ENCODE peak calls at places on chromosomes 2 and 18, in eight cellular contexts. Z, L, E, N, T, M, K and P are unnamed samples. For H3K9me3, the result is how much of the 10 kb centered on the place peaks cover.

GRCh38 chr2:147173186-147173575 is 671.6 kb upstream of the ACVR2A start:
- DNase-seq in Z (no peak), L (no peak), E (no peak), N (peak), T (no peak), M (peak), K (no peak), P (no peak)

GRCh38 chr2:47422016-47422415 is 19.1 kb downstream of the MSH2 start:
- DNase-seq in Z (no peak), L (no peak), E (no peak), N (peak), T (no peak), M (peak), K (no peak), P (no peak)

GRCh38 chr2:43458002-43458628 is 137.7 kb downstream of the THADA start:
- DNase-seq in Z (no peak), L (no peak), E (no peak), N (peak), T (no peak), M (peak), K (no peak), P (no peak)

GRCh38 chr18:46213295-46213694 is 109.1 kb downstream of the HAUS1 start:
- DNase-seq in Z (no peak), L (no peak), E (no peak), N (peak), T (no peak), M (peak), K (peak), P (no peak)

GRCh38 chr2:67883316-67884080 is 179.3 kb downstream of the C1D start:
- DNase-seq in Z (no peak), L (no peak), E (no peak), N (no peak), T (no peak), M (no peak), K (no peak), P (no peak)

GRCh38 chr2:62292190-62292589 is 96.3 kb downstream of the B3GNT2 start:
- DNase-seq in Z (no peak), L (no peak), E (no peak), N (no peak), T (peak), M (peak), K (no peak), P (no peak)

GRCh38 chr2:43737097-43737854 is 36.6 kb upstream of the DYNC2LI1 start:
- DNase-seq in Z (no peak), L (no peak), E (no peak), N (peak), T (no peak), M (peak), K (peak), P (no peak)

GRCh38 chr2:43218550-43219382 is 7.6 kb downstream of the ZFP36L2 start:
- DNase-seq in Z (no peak), L (peak), E (no peak), N (peak), T (peak), M (peak), K (no peak), P (no peak)

GRCh38 chr2:156562136-156562535 is 126.0 kb downstream of the GPD2 start:
- DNase-seq in Z (no peak), L (no peak), E (no peak), N (no peak), T (no peak), M (no peak), K (no peak), P (no peak)

GRCh38 chr2:189522435-189523151 is 58.0 kb downstream of the SLC40A1 start:
- DNase-seq in Z (no peak), L (no peak), E (no peak), N (no peak), T (peak), M (peak), K (no peak), P (no peak)

GRCh38 chr18:35091841-35092240 is 50.6 kb downstream of the MAPRE2 start:
- DNase-seq in Z (no peak), L (no peak), E (no peak), N (no peak), T (no peak), M (peak), K (no peak), P (no peak)

GRCh38 chr2:226132632-226133215 is 666.9 kb downstream of the IRS1 start:
- DNase-seq in Z (no peak), L (no peak), E (no peak), N (no peak), T (no peak), M (no peak), K (no peak), P (no peak)

GRCh38 chr2:4246364-4247131 is 543.2 kb downstream of the DCDC2C start:
- DNase-seq in Z (no peak), L (no peak), E (peak), N (no peak), T (no peak), M (no peak), K (no peak), P (no peak)

GRCh38 chr18:55236150-55236931 is 277.1 kb upstream of the CCDC68 start:
- DNase-seq in Z (no peak), L (peak), E (no peak), N (no peak), T (peak), M (peak), K (no peak), P (no peak)

GRCh38 chr18:57727952-57728807 is 74.9 kb downstream of the ATP8B1 start:
- DNase-seq in Z (no peak), L (no peak), E (peak), N (no peak), T (no peak), M (peak), K (no peak), P (no peak)

GRCh38 chr2:175804130-175804529 is 197.9 kb downstream of the LNPK start:
- DNase-seq in Z (no peak), L (no peak), E (peak), N (no peak), T (no peak), M (no peak), K (no peak), P (no peak)

GRCh38 chr2:191316246-191316645 is 71.0 kb downstream of the MYO1B start:
- DNase-seq in Z (no peak), L (no peak), E (no peak), N (no peak), T (no peak), M (no peak), K (no peak), P (no peak)

GRCh38 chr2:120376679-120377640 is 31.0 kb downstream of the INHBB start:
- DNase-seq in Z (no peak), L (no peak), E (no peak), N (no peak), T (no peak), M (no peak), K (no peak), P (no peak)

GRCh38 chr2:101873543-101873942 is 118.2 kb upstream of the IL1R2 start:
- DNase-seq in Z (no peak), L (no peak), E (no peak), N (peak), T (no peak), M (no peak), K (no peak), P (no peak)

GRCh38 chr2:160561551-160562280 is 68.1 kb upstream of the RBMS1 start:
- DNase-seq in Z (no peak), L (no peak), E (no peak), N (peak), T (no peak), M (peak), K (no peak), P (no peak)

GRCh38 chr2:160963957-160964356 is 196.3 kb upstream of the TANK start:
- DNase-seq in Z (no peak), L (no peak), E (no peak), N (no peak), T (no peak), M (peak), K (no peak), P (no peak)

GRCh38 chr2:237917696-237918374 is 49.0 kb upstream of the UBE2F start:
- DNase-seq in Z (no peak), L (no peak), E (no peak), N (no peak), T (no peak), M (no peak), K (no peak), P (no peak)

GRCh38 chr2:215624423-215624829 is 188.6 kb upstream of the FN1 start:
- DNase-seq in Z (no peak), L (no peak), E (no peak), N (peak), T (peak), M (peak), K (no peak), P (no peak)

GRCh38 chr2:173708757-173709156 is 256.4 kb downstream of the SP3 start:
- DNase-seq in Z (no peak), L (no peak), E (no peak), N (no peak), T (peak), M (peak), K (no peak), P (no peak)

GRCh38 chr2:185674232-185674631 is 64.4 kb upstream of the FSIP2 start:
- DNase-seq in Z (no peak), L (no peak), E (no peak), N (no peak), T (no peak), M (no peak), K (no peak), P (no peak)

GRCh38 chr2:8534729-8535397 is 147.0 kb upstream of the ID2 start:
- DNase-seq in Z (no peak), L (no peak), E (no peak), N (no peak), T (peak), M (peak), K (no peak), P (no peak)

GRCh38 chr2:104412384-104412783 is 441.5 kb upstream of the POU3F3 start:
- DNase-seq in Z (no peak), L (no peak), E (peak), N (peak), T (peak), M (no peak), K (no peak), P (no peak)

GRCh38 chr2:101752708-101753107 is 55.2 kb downstream of the MAP4K4 start:
- DNase-seq in Z (no peak), L (no peak), E (no peak), N (no peak), T (no peak), M (no peak), K (no peak), P (no peak)

GRCh38 chr2:132627542-132627941 is 42.5 kb downstream of the LYPD1 start:
- DNase-seq in Z (no peak), L (no peak), E (no peak), N (peak), T (no peak), M (peak), K (no peak), P (no peak)

GRCh38 chr2:148746973-148747372 is 102.4 kb downstream of the EPC2 start:
- DNase-seq in Z (no peak), L (no peak), E (no peak), N (no peak), T (no peak), M (no peak), K (no peak), P (no peak)

GRCh38 chr2:219698684-219699439 is 71.4 kb downstream of the SLC4A3 start:
- DNase-seq in Z (no peak), L (no peak), E (peak), N (peak), T (no peak), M (no peak), K (peak), P (no peak)

GRCh38 chr2:216352653-216353270 is 19.5 kb downstream of the MARCHF4 start:
- DNase-seq in Z (no peak), L (no peak), E (no peak), N (no peak), T (no peak), M (no peak), K (no peak), P (no peak)

DNA sequence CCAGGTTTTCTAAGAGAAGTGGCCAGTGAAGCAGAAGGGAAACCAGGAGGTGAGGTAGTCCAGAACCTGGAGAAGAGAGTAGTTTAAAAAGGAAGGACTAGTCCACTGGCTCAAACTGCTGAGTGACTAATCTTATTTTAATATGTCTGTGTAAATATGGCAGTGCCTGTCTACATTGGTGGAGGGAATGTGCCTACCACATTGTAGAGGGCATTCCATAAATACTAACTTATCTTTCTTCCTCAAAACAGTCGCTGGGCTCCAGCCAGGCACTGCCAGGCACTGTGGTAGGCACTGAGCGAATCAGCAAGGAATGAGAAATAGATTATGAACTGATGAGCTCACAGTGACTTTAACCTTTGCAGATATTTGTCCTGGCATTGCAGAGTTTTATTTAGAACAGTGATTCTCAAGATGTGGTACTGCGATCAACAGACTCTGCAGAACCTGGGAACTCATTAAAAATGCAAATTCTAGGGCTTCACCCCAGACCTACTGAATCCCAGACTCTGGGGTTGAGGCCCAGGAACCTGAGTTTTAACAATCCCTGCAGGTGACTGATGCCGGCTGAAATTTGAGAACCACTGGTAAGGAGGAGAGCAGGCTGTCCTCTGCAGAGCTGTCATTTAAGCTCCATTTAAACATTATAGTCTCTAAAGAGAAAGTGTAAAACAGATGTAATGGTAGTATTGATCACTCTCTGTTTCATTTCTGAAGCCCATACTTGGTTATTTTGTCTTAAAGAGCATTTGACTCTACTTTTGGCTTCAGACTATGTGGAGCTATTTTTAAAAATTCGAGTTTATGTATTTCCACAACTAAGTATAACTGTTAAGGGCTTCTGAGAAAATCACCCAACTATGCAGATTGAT is 487.9 kb downstream of the DLGAP1 start:
- DNase-seq in Z (no peak), L (no peak), E (peak), N (peak), T (peak), M (peak), K (no peak), P (no peak)
- TF ChIP-seq CTCF in Z (no peak), L (no peak), E (no peak), N (no peak), T (peak), M (no peak), K (no peak), P (no peak)

GRCh38 chr2:16326736-16327300 is 338.8 kb downstream of the CYRIA start:
- DNase-seq in Z (no peak), L (no peak), E (no peak), N (no peak), T (no peak), M (no peak), K (no peak), P (no peak)
- H3K9me3 ChIP-seq in Z (under half), L (under half), E (under half), N (under half), T (under half), M (under half), K (under half), P (under half)

DNA sequence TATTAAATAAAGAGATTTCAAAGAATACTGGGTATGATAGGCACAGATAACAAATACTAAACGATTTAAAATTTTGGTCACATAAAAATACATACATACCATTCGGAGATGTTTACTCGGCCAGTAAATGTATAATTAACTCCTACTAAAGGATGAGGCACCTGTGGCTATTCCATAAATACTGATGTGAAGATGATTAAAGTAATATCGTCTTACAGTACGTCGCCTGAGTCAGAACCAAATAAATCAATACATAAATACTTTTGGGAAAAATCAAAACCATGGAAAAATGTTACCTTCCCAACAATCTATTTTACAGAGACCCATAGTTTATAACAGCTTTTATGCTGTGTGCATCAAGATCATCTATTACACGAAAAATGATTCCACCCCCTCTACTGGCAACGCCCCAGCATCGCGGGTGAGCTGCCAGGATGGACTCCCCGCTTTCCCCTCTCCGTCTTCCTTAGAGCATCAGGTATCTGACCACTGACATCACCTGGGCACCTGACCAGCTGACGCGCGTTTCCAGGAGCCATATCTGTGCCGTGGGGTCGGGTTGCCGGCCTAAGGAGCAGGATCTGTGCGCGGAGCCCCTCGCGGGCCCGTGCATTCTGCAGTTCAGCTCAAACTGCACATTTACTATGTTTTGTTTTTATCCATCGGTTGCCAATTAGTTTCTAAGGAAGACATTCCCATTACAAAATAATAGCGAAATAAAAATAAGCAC is 970 bp downstream of the ICA1L start:
- DNase-seq in Z (peak), L (peak), E (peak), N (peak), T (peak), M (peak), K (peak), P (peak)
- TF ChIP-seq CTCF in Z (peak), L (peak), E (peak), N (peak), T (peak), M (peak), K (peak), P (peak)

DNA sequence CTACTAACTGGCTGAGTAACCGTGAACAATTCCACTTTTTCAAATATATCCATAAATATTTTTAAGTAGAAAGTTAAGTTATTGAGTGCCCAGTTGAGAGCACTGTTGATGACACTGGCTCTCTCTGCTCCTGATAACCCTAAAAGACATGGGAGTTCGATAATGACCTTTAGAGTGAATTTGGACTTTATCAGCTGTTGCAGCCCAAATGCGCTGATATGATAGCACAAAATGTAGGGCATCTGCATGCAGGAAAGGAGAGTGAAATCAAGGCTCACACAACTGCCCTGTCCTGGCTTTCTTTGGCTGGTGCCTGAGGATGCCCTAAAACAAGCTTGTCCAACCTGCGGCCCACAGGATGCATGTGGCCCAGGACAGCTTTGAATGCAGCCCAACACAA is 60.0 kb upstream of the ALK start:
- DNase-seq in Z (no peak), L (no peak), E (no peak), N (no peak), T (no peak), M (no peak), K (no peak), P (no peak)
- H3K9me3 ChIP-seq in Z (under half), L (under half), E (under half), N (under half), T (under half), M (under half), K (under half), P (under half)

DNA sequence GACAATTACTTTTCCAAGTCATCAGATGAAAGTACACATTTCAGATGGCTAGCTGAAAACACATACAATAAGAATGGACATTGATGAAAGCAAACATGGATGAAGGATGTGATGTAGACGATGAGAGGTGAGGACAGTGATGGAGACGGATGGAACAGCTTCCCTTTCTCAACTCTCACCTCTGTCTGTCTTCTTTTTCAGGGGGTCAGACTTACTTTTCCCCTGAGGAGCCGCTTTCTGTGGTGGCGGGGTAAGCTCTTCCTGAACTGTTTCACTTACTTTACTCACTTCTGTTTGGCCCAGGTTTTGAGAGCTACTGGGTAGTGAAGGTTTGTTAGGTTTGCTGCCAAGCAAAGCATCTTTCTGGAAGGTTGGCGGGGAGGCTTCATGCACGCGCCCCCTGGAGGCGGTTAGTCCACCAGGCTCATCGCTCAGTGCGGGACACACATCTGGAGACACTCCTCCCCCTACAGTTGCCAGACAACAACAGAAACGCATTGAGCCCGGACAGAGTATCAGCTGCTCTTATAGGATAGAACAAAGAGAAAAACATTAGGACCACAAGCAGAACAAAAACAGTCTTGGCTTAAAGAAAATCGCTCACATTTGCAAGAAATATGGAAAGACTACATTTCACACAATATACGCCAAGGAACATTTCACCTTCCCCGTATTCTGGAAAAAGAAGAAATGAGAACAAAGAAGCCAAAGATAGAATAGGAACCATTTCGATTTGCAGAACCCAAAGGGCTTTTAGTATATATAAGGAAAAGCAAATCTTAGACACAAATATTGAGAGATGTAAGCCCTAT is 90.5 kb downstream of the MYOM1 start:
- DNase-seq in Z (peak), L (peak), E (peak), N (peak), T (peak), M (peak), K (peak), P (peak)
- TF ChIP-seq CTCF in Z (peak), L (peak), E (peak), N (peak), T (peak), M (peak), K (peak), P (peak)

GRCh38 chr2:158777077-158777476 is 18.0 kb upstream of the DAPL1 start:
- DNase-seq in Z (no peak), L (no peak), E (no peak), N (no peak), T (no peak), M (no peak), K (no peak), P (no peak)
- H3K9me3 ChIP-seq in Z (under half), L (under half), E (under half), N (under half), T (under half), M (under half), K (under half), P (under half)

GRCh38 chr18:23503038-23503966 is at the start of gene RMC1:
- DNase-seq in Z (peak), L (peak), E (peak), N (peak), T (peak), M (peak), K (peak), P (peak)
- TF ChIP-seq CTCF in Z (peak), L (peak), E (peak), N (no peak), T (peak), M (no peak), K (no peak), P (peak)

GRCh38 chr2:2940702-2941655 is 436.6 kb downstream of the EIPR1 start:
- DNase-seq in Z (no peak), L (no peak), E (no peak), N (no peak), T (no peak), M (no peak), K (no peak), P (no peak)
- H3K9me3 ChIP-seq in Z (under half), L (under half), E (under half), N (under half), T (under half), M (under half), K (under half), P (under half)